ENCODE peak calls at places on chromosomes 1 and 21, in seven cellular contexts. W, B, L, P, K, I and Z are unnamed samples. For H3K4me1 and H3K36me3, the result is how much of the 10 kb centered on the place peaks cover.

GRCh38 chr21:44845418-44846200 is 27.7 kb upstream of the SUMO3 start:
- DNase-seq in B (peak), W (peak), K (peak), I (peak), L (peak), P (no peak), Z (no peak)

GRCh38 chr1:2807036-2807435 is 5.5 kb upstream of the TTC34 start:
- DNase-seq in K (no peak), L (no peak), B (no peak), W (no peak), I (no peak), P (no peak), Z (no peak)

GRCh38 chr1:235943581-235944114 is 76.9 kb upstream of the LYST start:
- DNase-seq in W (no peak), B (peak), K (no peak), I (peak), L (no peak), P (no peak), Z (no peak)

GRCh38 chr1:226397011-226397926 is 10.6 kb downstream of the PARP1 start:
- DNase-seq in B (peak), L (no peak), W (no peak), P (no peak), I (no peak), K (no peak), Z (no peak)

GRCh38 chr1:62926681-62927252 is 142.8 kb downstream of the ATG4C start:
- DNase-seq in W (no peak), I (no peak), L (no peak), P (no peak), B (no peak), K (no peak), Z (no peak)

GRCh38 chr1:182181167-182181572 is 119.7 kb upstream of the ZNF648 start:
- DNase-seq in W (no peak), K (no peak), L (peak), I (no peak), P (no peak), B (no peak), Z (no peak)

GRCh38 chr1:207027921-207028320 is 4.6 kb downstream of the C1orf116 start:
- DNase-seq in W (no peak), B (no peak), K (no peak), P (no peak), L (no peak), I (no peak), Z (no peak)

GRCh38 chr1:209095627-209096595 is 487.6 kb upstream of the CAMK1G start:
- DNase-seq in K (no peak), B (no peak), W (no peak), I (peak), P (no peak), L (peak), Z (no peak)

GRCh38 chr1:117112063-117112462 is 9.5 kb downstream of the TRIM45 start:
- DNase-seq in K (no peak), B (no peak), P (no peak), I (no peak), L (no peak), W (no peak), Z (no peak)

GRCh38 chr1:24688621-24689195 is 45.6 kb downstream of the SRRM1 start:
- DNase-seq in K (peak), I (peak), P (peak), W (peak), B (peak), L (peak), Z (peak)

GRCh38 chr1:234768569-234769283 is 158.7 kb upstream of the IRF2BP2 start:
- DNase-seq in B (no peak), W (no peak), L (peak), K (peak), P (no peak), I (no peak), Z (no peak)
- H3K4me1 ChIP-seq in B (under half), W (under half), L (under half), K (under half), P (under half), I (under half), Z (half or more)

DNA sequence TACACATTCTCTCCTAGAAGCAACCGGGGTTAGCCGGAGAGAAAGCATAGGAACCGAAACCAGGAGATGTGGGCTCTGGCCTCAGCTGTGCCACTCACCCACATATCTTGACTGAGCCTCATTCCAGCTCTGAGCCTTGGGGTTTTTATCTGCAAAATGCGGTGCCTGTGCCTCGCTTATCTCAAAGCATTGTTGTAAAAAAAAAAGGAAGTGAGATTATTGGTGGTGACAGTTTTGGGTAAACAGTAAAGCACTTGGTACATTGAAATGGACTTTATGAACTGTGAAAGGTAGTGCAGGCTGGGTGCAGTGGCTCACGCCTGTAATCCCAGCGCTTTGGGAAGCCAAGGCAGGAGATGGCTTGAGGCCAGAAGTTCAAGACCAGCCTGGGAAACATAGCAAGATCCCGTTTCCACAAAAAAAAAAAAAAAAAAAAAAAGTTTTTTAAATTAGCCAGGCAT is 3.8 kb downstream of the PTAFR start:
- DNase-seq in I (no peak), K (no peak), W (peak), P (no peak), B (peak), L (peak), Z (peak)
- H3K36me3 ChIP-seq in I (under half), K (under half), W (under half), P (under half), B (under half), L (under half), Z (under half)

GRCh38 chr1:56576880-56577858 is 2.2 kb downstream of the PLPP3 start:
- DNase-seq in L (peak), B (peak), K (no peak), W (no peak), P (no peak), I (peak), Z (no peak)
- TF ChIP-seq CTCF in L (peak), B (peak), K (peak), W (peak), P (peak), I (peak), Z (no peak)

GRCh38 chr1:154178006-154178405 is 13.9 kb downstream of the TPM3 start:
- DNase-seq in L (no peak), B (peak), W (no peak), P (no peak), I (no peak), K (no peak), Z (no peak)

GRCh38 chr1:154176341-154176740 is 15.6 kb downstream of the TPM3 start:
- DNase-seq in I (peak), W (peak), L (peak), B (peak), K (no peak), P (no peak), Z (no peak)

GRCh38 chr1:154179951-154180687 is 11.8 kb downstream of the TPM3 start:
- DNase-seq in L (peak), P (no peak), W (peak), I (no peak), K (no peak), B (no peak), Z (no peak)

GRCh38 chr1:154181944-154182341 is 10.0 kb downstream of the TPM3 start:
- DNase-seq in B (no peak), L (no peak), K (no peak), W (no peak), I (no peak), P (no peak), Z (no peak)

DNA sequence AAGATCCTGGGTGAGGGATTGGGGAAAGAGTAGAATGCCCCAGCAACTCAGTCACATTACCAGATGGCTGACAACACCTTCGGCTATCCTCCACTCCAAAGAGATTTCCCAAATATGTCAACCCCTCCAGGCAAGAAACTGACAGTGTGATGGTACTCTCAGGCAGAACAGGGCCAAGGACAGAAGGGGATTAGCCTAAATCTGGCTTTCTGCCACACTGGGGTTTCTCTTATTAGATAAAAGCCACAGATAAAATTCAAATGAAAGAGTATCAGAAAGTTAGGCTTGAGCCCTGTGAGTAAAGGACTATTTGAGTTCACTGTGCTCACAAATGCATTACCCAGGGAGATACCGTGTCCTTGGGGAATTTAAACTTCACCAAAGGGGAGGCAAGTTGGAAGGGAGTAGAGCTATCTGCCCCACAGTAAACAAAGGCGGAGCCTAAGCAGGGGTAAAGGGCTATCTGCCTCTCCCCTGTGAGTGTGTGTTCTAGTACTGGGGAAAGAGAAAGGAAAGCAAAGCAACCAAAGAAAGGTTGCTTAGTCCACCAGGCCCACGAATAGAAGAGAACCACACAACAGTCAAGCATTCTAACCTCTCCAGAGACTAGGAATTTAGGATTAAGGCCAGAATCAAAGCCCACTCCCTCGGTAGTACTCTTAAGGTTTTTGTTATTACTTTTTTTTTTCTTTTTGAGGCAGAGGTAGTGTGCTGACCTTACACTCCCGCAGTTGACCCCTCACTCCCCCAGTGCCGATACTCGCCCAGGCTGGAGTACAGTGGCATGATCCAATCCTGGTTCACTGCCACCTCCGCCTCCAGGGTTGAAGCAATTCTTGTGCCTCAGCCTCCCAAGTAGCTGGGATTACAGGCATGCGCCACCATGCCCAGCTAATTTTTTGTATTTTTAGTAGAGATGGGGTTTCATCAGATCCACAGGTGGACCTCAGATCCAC is 12.8 kb downstream of the TPM3 start:
- DNase-seq in W (peak), K (no peak), B (peak), P (no peak), L (peak), I (no peak), Z (no peak)
- H3K4me1 ChIP-seq in W (half or more), K (half or more), B (under half), P (under half), L (under half), I (under half), Z (half or more)

DNA sequence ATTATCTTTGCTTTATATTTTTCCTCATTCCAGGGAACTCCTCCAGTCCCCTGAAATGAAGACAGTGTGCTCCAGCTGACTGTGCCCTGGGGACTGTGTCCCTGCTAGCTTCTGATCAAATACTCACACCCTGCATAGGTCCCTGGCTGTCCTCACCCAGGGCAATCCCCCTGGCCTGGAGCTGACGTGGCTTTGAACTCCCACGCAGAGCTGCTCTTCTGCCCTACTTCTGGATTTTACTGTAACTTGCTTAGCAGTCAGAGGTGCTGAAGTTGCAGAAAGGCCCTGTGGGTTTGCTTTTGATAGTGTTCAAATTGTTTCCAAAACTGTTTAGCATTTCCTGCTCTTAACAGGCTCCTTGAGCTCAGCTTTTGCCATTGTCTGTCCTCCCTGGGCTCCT is 186.5 kb downstream of the FASLG start:
- DNase-seq in I (peak), K (no peak), L (peak), B (peak), P (no peak), W (no peak), Z (no peak)
- H3K36me3 ChIP-seq in I (under half), K (under half), L (under half), B (under half), P (under half), W (under half), Z (under half)

GRCh38 chr1:37892151-37893047 is 33.0 kb upstream of the MTF1 start:
- DNase-seq in B (peak), W (no peak), L (no peak), K (no peak), P (no peak), I (peak), Z (no peak)

GRCh38 chr1:37887986-37888700 is 28.8 kb upstream of the MTF1 start:
- DNase-seq in L (no peak), W (no peak), I (no peak), P (no peak), K (no peak), B (no peak), Z (no peak)

GRCh38 chr1:37890378-37891014 is 31.1 kb upstream of the MTF1 start:
- DNase-seq in B (peak), K (no peak), W (no peak), I (peak), P (no peak), L (peak), Z (no peak)
- TF ChIP-seq CTCF in B (peak), K (no peak), W (peak), I (peak), P (no peak), L (peak), Z (peak)